ENCODE peak calls at places on chromosomes 16 and 17, in six cellular contexts. One of them, this sample, is unnamed.

GRCh38 chr16:50771366-50771765 is 29.5 kb downstream of the CYLD start:
- DNase-seq in coronary artery: no peak
- DNase-seq in cardiac muscle cell: no peak
- DNase-seq in HCT116: no peak
- DNase-seq in choroid plexus epithelial cell: peak
- DNase-seq in IMR-90: peak
- DNase-seq in this sample: peak

GRCh38 chr17:65123757-65124675 is 13.2 kb upstream of the RGS9 start:
- DNase-seq in cardiac muscle cell: peak
- DNase-seq in choroid plexus epithelial cell: no peak
- DNase-seq in IMR-90: peak
- DNase-seq in HCT116: no peak
- DNase-seq in coronary artery: peak
- DNase-seq in this sample: no peak

GRCh38 chr16:53913082-53913870 is 209.3 kb downstream of the FTO start:
- DNase-seq in choroid plexus epithelial cell: peak
- DNase-seq in cardiac muscle cell: peak
- DNase-seq in IMR-90: peak
- DNase-seq in coronary artery: no peak
- DNase-seq in HCT116: no peak
- DNase-seq in this sample: peak

GRCh38 chr17:79716183-79716797 is 14.5 kb upstream of the ENPP7 start:
- DNase-seq in IMR-90: no peak
- DNase-seq in cardiac muscle cell: no peak
- DNase-seq in HCT116: no peak
- DNase-seq in coronary artery: no peak
- DNase-seq in choroid plexus epithelial cell: no peak
- DNase-seq in this sample: no peak

GRCh38 chr16:63287411-63287810 is 1251.2 kb upstream of the CDH8 start:
- DNase-seq in HCT116: no peak
- DNase-seq in coronary artery: no peak
- DNase-seq in IMR-90: no peak
- DNase-seq in choroid plexus epithelial cell: no peak
- DNase-seq in cardiac muscle cell: no peak
- DNase-seq in this sample: no peak

GRCh38 chr17:14750866-14751265 is 450.0 kb downstream of the HS3ST3B1 start:
- DNase-seq in cardiac muscle cell: no peak
- DNase-seq in HCT116: no peak
- DNase-seq in coronary artery: no peak
- DNase-seq in IMR-90: no peak
- DNase-seq in choroid plexus epithelial cell: no peak
- DNase-seq in this sample: no peak

GRCh38 chr16:22670551-22670970 is 143.4 kb upstream of the HS3ST2 start:
- DNase-seq in cardiac muscle cell: no peak
- DNase-seq in HCT116: peak
- DNase-seq in choroid plexus epithelial cell: peak
- DNase-seq in coronary artery: peak
- DNase-seq in IMR-90: no peak
- DNase-seq in this sample: no peak

GRCh38 chr16:73792199-73793108 is 504.2 kb upstream of the PSMD7 start:
- DNase-seq in IMR-90: no peak
- DNase-seq in choroid plexus epithelial cell: no peak
- DNase-seq in HCT116: no peak
- DNase-seq in coronary artery: no peak
- DNase-seq in cardiac muscle cell: no peak
- DNase-seq in this sample: no peak

GRCh38 chr16:56912746-56913703 is 18.9 kb upstream of the HERPUD1 start:
- DNase-seq in HCT116: no peak
- DNase-seq in choroid plexus epithelial cell: peak
- DNase-seq in coronary artery: no peak
- DNase-seq in IMR-90: peak
- DNase-seq in cardiac muscle cell: peak
- DNase-seq in this sample: no peak

GRCh38 chr16:57416084-57416483 is 11.5 kb downstream of the CCL17 start:
- DNase-seq in choroid plexus epithelial cell: no peak
- DNase-seq in IMR-90: no peak
- DNase-seq in coronary artery: no peak
- DNase-seq in cardiac muscle cell: no peak
- DNase-seq in HCT116: no peak
- DNase-seq in this sample: no peak

GRCh38 chr17:42519546-42520444 is 16.2 kb upstream of the NAGLU start:
- DNase-seq in IMR-90: peak
- DNase-seq in cardiac muscle cell: peak
- DNase-seq in coronary artery: peak
- DNase-seq in HCT116: peak
- DNase-seq in choroid plexus epithelial cell: peak
- DNase-seq in this sample: peak

GRCh38 chr17:45108595-45109521 is 23.5 kb downstream of the PLCD3 start:
- DNase-seq in HCT116: no peak
- DNase-seq in coronary artery: no peak
- DNase-seq in cardiac muscle cell: no peak
- DNase-seq in IMR-90: no peak
- DNase-seq in choroid plexus epithelial cell: no peak
- DNase-seq in this sample: no peak

GRCh38 chr17:47698749-47699535 is 5.0 kb downstream of the TBKBP1 start:
- DNase-seq in IMR-90: peak
- DNase-seq in coronary artery: no peak
- DNase-seq in HCT116: no peak
- DNase-seq in cardiac muscle cell: peak
- DNase-seq in choroid plexus epithelial cell: peak
- DNase-seq in this sample: peak

GRCh38 chr17:38861399-38861843 is 7.9 kb upstream of the RPL23 start:
- DNase-seq in choroid plexus epithelial cell: peak
- DNase-seq in cardiac muscle cell: no peak
- DNase-seq in HCT116: no peak
- DNase-seq in IMR-90: no peak
- DNase-seq in coronary artery: no peak
- DNase-seq in this sample: no peak

GRCh38 chr17:17402558-17402957 is 74.2 kb upstream of the MED9 start:
- DNase-seq in HCT116: no peak
- DNase-seq in choroid plexus epithelial cell: no peak
- DNase-seq in IMR-90: peak
- DNase-seq in cardiac muscle cell: no peak
- DNase-seq in coronary artery: no peak
- DNase-seq in this sample: no peak

GRCh38 chr17:17400070-17400469 is 76.7 kb upstream of the MED9 start:
- DNase-seq in cardiac muscle cell: no peak
- DNase-seq in coronary artery: no peak
- DNase-seq in IMR-90: no peak
- DNase-seq in HCT116: no peak
- DNase-seq in choroid plexus epithelial cell: no peak
- DNase-seq in this sample: no peak

GRCh38 chr17:17398928-17399926 is 77.6 kb upstream of the MED9 start:
- DNase-seq in choroid plexus epithelial cell: no peak
- DNase-seq in IMR-90: no peak
- DNase-seq in HCT116: no peak
- DNase-seq in cardiac muscle cell: no peak
- DNase-seq in coronary artery: no peak
- DNase-seq in this sample: no peak

GRCh38 chr17:17400566-17401184 is 76.1 kb upstream of the MED9 start:
- DNase-seq in IMR-90: no peak
- DNase-seq in HCT116: no peak
- DNase-seq in cardiac muscle cell: no peak
- DNase-seq in choroid plexus epithelial cell: no peak
- DNase-seq in coronary artery: no peak
- DNase-seq in this sample: no peak

GRCh38 chr17:17401271-17401781 is 75.5 kb upstream of the MED9 start:
- DNase-seq in choroid plexus epithelial cell: no peak
- DNase-seq in HCT116: peak
- DNase-seq in coronary artery: no peak
- DNase-seq in IMR-90: no peak
- DNase-seq in cardiac muscle cell: peak
- DNase-seq in this sample: no peak
- TF ChIP-seq CTCF in choroid plexus epithelial cell: peak
- TF ChIP-seq CTCF in HCT116: peak
- TF ChIP-seq CTCF in coronary artery: no peak
- TF ChIP-seq CTCF in IMR-90: peak
- TF ChIP-seq CTCF in cardiac muscle cell: peak
- TF ChIP-seq CTCF in this sample: no peak

GRCh38 chr17:58330544-58330996 is 2.0 kb upstream of the TSPOAP1 start:
- DNase-seq in coronary artery: no peak
- DNase-seq in choroid plexus epithelial cell: no peak
- DNase-seq in IMR-90: no peak
- DNase-seq in HCT116: no peak
- DNase-seq in cardiac muscle cell: no peak
- DNase-seq in this sample: no peak

GRCh38 chr17:58331815-58332719 is 3.5 kb upstream of the TSPOAP1 start:
- DNase-seq in cardiac muscle cell: no peak
- DNase-seq in IMR-90: no peak
- DNase-seq in coronary artery: no peak
- DNase-seq in HCT116: no peak
- DNase-seq in choroid plexus epithelial cell: no peak
- DNase-seq in this sample: no peak

GRCh38 chr17:58329808-58330543 is 1.4 kb upstream of the TSPOAP1 start:
- DNase-seq in cardiac muscle cell: no peak
- DNase-seq in IMR-90: no peak
- DNase-seq in HCT116: no peak
- DNase-seq in coronary artery: no peak
- DNase-seq in choroid plexus epithelial cell: no peak
- DNase-seq in this sample: no peak

GRCh38 chr17:58332720-58333395 is 4.3 kb upstream of the TSPOAP1 start:
- DNase-seq in IMR-90: no peak
- DNase-seq in HCT116: no peak
- DNase-seq in cardiac muscle cell: no peak
- DNase-seq in choroid plexus epithelial cell: no peak
- DNase-seq in coronary artery: no peak
- DNase-seq in this sample: no peak

GRCh38 chr17:58330997-58331814 is 2.6 kb upstream of the TSPOAP1 start:
- DNase-seq in choroid plexus epithelial cell: no peak
- DNase-seq in IMR-90: no peak
- DNase-seq in coronary artery: no peak
- DNase-seq in cardiac muscle cell: no peak
- DNase-seq in HCT116: no peak
- DNase-seq in this sample: no peak
- H3K4me3 ChIP-seq in choroid plexus epithelial cell: no peak
- H3K4me3 ChIP-seq in IMR-90: no peak
- H3K4me3 ChIP-seq in coronary artery: peak
- H3K4me3 ChIP-seq in cardiac muscle cell: no peak
- H3K4me3 ChIP-seq in HCT116: no peak
- H3K4me3 ChIP-seq in this sample: no peak

GRCh38 chr17:19265755-19266154 is 28.6 kb downstream of the EPN2 start:
- DNase-seq in coronary artery: no peak
- DNase-seq in IMR-90: peak
- DNase-seq in HCT116: no peak
- DNase-seq in cardiac muscle cell: no peak
- DNase-seq in choroid plexus epithelial cell: no peak
- DNase-seq in this sample: no peak

GRCh38 chr17:19264277-19264676 is 27.1 kb downstream of the EPN2 start:
- DNase-seq in cardiac muscle cell: no peak
- DNase-seq in coronary artery: no peak
- DNase-seq in choroid plexus epithelial cell: peak
- DNase-seq in IMR-90: no peak
- DNase-seq in HCT116: no peak
- DNase-seq in this sample: no peak

GRCh38 chr17:19262650-19263620 is 25.8 kb downstream of the EPN2 start:
- DNase-seq in cardiac muscle cell: peak
- DNase-seq in choroid plexus epithelial cell: peak
- DNase-seq in IMR-90: peak
- DNase-seq in HCT116: no peak
- DNase-seq in coronary artery: no peak
- DNase-seq in this sample: peak

GRCh38 chr17:19264681-19265080 is 27.5 kb downstream of the EPN2 start:
- DNase-seq in coronary artery: no peak
- DNase-seq in choroid plexus epithelial cell: peak
- DNase-seq in IMR-90: no peak
- DNase-seq in HCT116: no peak
- DNase-seq in cardiac muscle cell: no peak
- DNase-seq in this sample: no peak

GRCh38 chr17:19263621-19264010 is 26.4 kb downstream of the EPN2 start:
- DNase-seq in IMR-90: peak
- DNase-seq in cardiac muscle cell: peak
- DNase-seq in HCT116: no peak
- DNase-seq in choroid plexus epithelial cell: peak
- DNase-seq in coronary artery: no peak
- DNase-seq in this sample: peak
- TF ChIP-seq CTCF in IMR-90: no peak
- TF ChIP-seq CTCF in cardiac muscle cell: no peak
- TF ChIP-seq CTCF in HCT116: no peak
- TF ChIP-seq CTCF in choroid plexus epithelial cell: no peak
- TF ChIP-seq CTCF in coronary artery: no peak
- TF ChIP-seq CTCF in this sample: no peak

GRCh38 chr17:82865274-82865673 is 25.5 kb upstream of the ZNF750 start:
- DNase-seq in HCT116: no peak
- DNase-seq in choroid plexus epithelial cell: no peak
- DNase-seq in cardiac muscle cell: no peak
- DNase-seq in IMR-90: no peak
- DNase-seq in coronary artery: no peak
- DNase-seq in this sample: no peak

GRCh38 chr17:82862758-82863645 is 23.2 kb upstream of the ZNF750 start:
- DNase-seq in IMR-90: no peak
- DNase-seq in HCT116: no peak
- DNase-seq in coronary artery: no peak
- DNase-seq in choroid plexus epithelial cell: no peak
- DNase-seq in cardiac muscle cell: no peak
- DNase-seq in this sample: no peak

GRCh38 chr17:82864721-82865240 is 25.0 kb upstream of the ZNF750 start:
- DNase-seq in IMR-90: no peak
- DNase-seq in cardiac muscle cell: no peak
- DNase-seq in coronary artery: no peak
- DNase-seq in HCT116: no peak
- DNase-seq in choroid plexus epithelial cell: no peak
- DNase-seq in this sample: no peak

GRCh38 chr17:82863646-82863940 is 23.8 kb upstream of the ZNF750 start:
- DNase-seq in IMR-90: no peak
- DNase-seq in HCT116: no peak
- DNase-seq in choroid plexus epithelial cell: no peak
- DNase-seq in cardiac muscle cell: no peak
- DNase-seq in coronary artery: no peak
- DNase-seq in this sample: no peak

DNA sequence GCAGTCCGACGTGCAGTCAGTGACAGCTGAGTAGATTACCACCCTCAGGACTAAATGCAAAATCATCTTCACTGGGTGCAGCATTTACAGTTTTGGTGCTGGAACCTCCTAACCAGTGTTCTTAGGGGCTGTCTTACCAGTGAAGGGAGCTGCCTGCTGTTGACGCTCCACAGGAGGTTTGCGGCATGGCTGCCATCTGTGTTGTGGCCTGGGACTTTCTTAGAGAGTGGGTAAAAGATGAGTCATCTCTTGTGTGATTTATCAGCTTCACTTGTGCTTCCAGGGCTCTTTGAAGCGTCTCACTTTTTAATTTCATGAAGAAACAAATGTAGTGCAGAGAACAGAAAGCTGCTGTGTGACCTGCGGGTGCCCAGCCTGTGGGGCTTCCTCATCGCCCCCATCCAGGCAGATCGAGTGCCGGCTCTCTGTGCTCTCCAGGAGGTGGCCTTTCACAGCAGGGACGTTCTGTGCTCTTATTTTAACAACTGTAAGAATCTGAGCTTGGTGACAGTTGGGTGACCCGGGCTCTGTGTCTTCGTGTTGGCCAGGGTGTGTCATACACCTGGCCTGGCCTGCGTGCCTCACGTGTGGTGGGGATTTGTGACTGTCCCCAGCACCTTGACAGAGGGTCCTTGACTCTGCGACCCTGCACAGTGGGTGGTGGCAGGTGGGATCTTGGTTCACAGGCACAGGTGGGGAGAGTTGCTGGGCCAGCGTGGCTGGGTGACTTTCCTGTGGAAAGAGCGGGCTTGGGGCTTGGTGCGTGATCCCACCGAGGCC is 24.3 kb upstream of the ZNF750 start:
- DNase-seq in coronary artery: no peak
- DNase-seq in HCT116: peak
- DNase-seq in choroid plexus epithelial cell: peak
- DNase-seq in cardiac muscle cell: peak
- DNase-seq in IMR-90: peak
- DNase-seq in this sample: peak
- H3K4me3 ChIP-seq in coronary artery: no peak
- H3K4me3 ChIP-seq in HCT116: peak
- H3K4me3 ChIP-seq in choroid plexus epithelial cell: no peak
- H3K4me3 ChIP-seq in cardiac muscle cell: no peak
- H3K4me3 ChIP-seq in IMR-90: no peak
- H3K4me3 ChIP-seq in this sample: no peak

This sample was measured in astrocyte of the spinal cord.